ENCODE peak calls at places on chromosome X, in eight cellular contexts. W is LNCaP clone FGC, B is hypothalamus, Y is BJ, O is HuH-7, I is psoas muscle, D is right lobe of liver, S is tibial artery. T is an unnamed sample.

GRCh38 chrX:2690856-2691542 is at the start of gene CD99:
- DNase-seq in W (no peak), B (no peak), Y (no peak), O (peak), I (peak), D (peak), S (peak), T (no peak)

GRCh38 chrX:13078739-13079444 is 34.5 kb upstream of the FAM9C start:
- DNase-seq in W (no peak), B (peak), Y (peak), O (no peak), I (peak), D (no peak), S (peak), T (no peak)

GRCh38 chrX:1754077-1754476 is 139.2 kb downstream of the ASMT start:
- DNase-seq in W (no peak), B (no peak), Y (peak), O (no peak), I (no peak), D (no peak), S (no peak), T (no peak)

GRCh38 chrX:17473021-17473420 is 98.0 kb downstream of the NHS start:
- DNase-seq in W (no peak), B (no peak), Y (no peak), O (no peak), I (no peak), D (no peak), S (no peak), T (no peak)

GRCh38 chrX:105775672-105776071 is 46.7 kb upstream of the NRK start:
- DNase-seq in W (no peak), B (no peak), Y (no peak), O (no peak), I (no peak), D (no peak), S (no peak), T (no peak)

GRCh38 chrX:37753384-37753783 is 26.5 kb upstream of the CYBB start:
- DNase-seq in W (no peak), B (no peak), Y (no peak), O (no peak), I (no peak), D (no peak), S (no peak), T (peak)

GRCh38 chrX:140709421-140709846 is at the start of gene LINC00632:
- DNase-seq in W (no peak), B (peak), Y (no peak), O (no peak), I (no peak), D (no peak), S (no peak), T (no peak)

GRCh38 chrX:131675596-131676194 is 131.8 kb downstream of the OR13H1 start:
- DNase-seq in W (no peak), B (no peak), Y (no peak), O (peak), I (no peak), D (no peak), S (no peak), T (no peak)

GRCh38 chrX:112630187-112630586 is 49.6 kb downstream of the LHFPL1 start:
- DNase-seq in W (no peak), B (no peak), Y (no peak), O (no peak), I (no peak), D (no peak), S (no peak), T (no peak)

GRCh38 chrX:150513564-150513963 is 54.9 kb upstream of the MTM1 start:
- DNase-seq in W (no peak), B (no peak), Y (no peak), O (no peak), I (no peak), D (no peak), S (no peak), T (no peak)

GRCh38 chrX:135639066-135639815 is 74.2 kb upstream of the CT45A1 start:
- DNase-seq in W (no peak), B (no peak), Y (no peak), O (no peak), I (no peak), D (no peak), S (no peak), T (no peak)

GRCh38 chrX:38999967-39000745 is 198.9 kb downstream of the MID1IP1 start:
- DNase-seq in W (no peak), B (no peak), Y (peak), O (no peak), I (no peak), D (no peak), S (no peak), T (no peak)

GRCh38 chrX:1330605-1331004 is 6.0 kb upstream of the IL3RA start:
- DNase-seq in W (no peak), B (no peak), Y (no peak), O (no peak), I (no peak), D (no peak), S (no peak), T (no peak)

GRCh38 chrX:24426340-24426913 is 38.7 kb upstream of the PDK3 start:
- DNase-seq in W (no peak), B (no peak), Y (no peak), O (no peak), I (no peak), D (no peak), S (no peak), T (no peak)

GRCh38 chrX:45769919-45770582 is 569.4 kb upstream of the DIPK2B start:
- DNase-seq in W (no peak), B (peak), Y (peak), O (peak), I (peak), D (peak), S (peak), T (peak)

GRCh38 chrX:10172867-10173266 is 16.1 kb downstream of the CLCN4 start:
- DNase-seq in W (no peak), B (no peak), Y (no peak), O (no peak), I (no peak), D (no peak), S (no peak), T (no peak)

GRCh38 chrX:36844857-36845256 is 163.3 kb upstream of the FAM47C start:
- DNase-seq in W (no peak), B (no peak), Y (no peak), O (no peak), I (no peak), D (no peak), S (no peak), T (no peak)

GRCh38 chrX:30657542-30658238 is 4.5 kb downstream of the GK start:
- DNase-seq in W (no peak), B (no peak), Y (no peak), O (no peak), I (no peak), D (no peak), S (no peak), T (no peak)

GRCh38 chrX:14697453-14697852 is 168.1 kb downstream of the GLRA2 start:
- DNase-seq in W (no peak), B (no peak), Y (no peak), O (peak), I (no peak), D (no peak), S (peak), T (no peak)

GRCh38 chrX:75989806-75990590 is 182.9 kb upstream of the PBDC1 start:
- DNase-seq in W (no peak), B (no peak), Y (no peak), O (no peak), I (no peak), D (no peak), S (no peak), T (no peak)

GRCh38 chrX:68498044-68498507 is 775 bp upstream of the YIPF6 start:
- DNase-seq in W (no peak), B (no peak), Y (no peak), O (peak), I (no peak), D (no peak), S (no peak), T (no peak)

GRCh38 chrX:73930300-73930699 is 367.3 kb downstream of the CHIC1 start:
- DNase-seq in W (no peak), B (no peak), Y (no peak), O (no peak), I (no peak), D (no peak), S (no peak), T (no peak)

GRCh38 chrX:63661676-63662075 is 123.3 kb downstream of the ARHGEF9 start:
- DNase-seq in W (no peak), B (no peak), Y (no peak), O (no peak), I (no peak), D (no peak), S (no peak), T (no peak)

GRCh38 chrX:137044893-137045292 is 11.1 kb upstream of the GPR101 start:
- DNase-seq in W (no peak), B (no peak), Y (no peak), O (no peak), I (no peak), D (peak), S (no peak), T (no peak)

GRCh38 chrX:138877746-138878145 is 166.2 kb upstream of the FGF13 start:
- DNase-seq in W (no peak), B (no peak), Y (no peak), O (no peak), I (no peak), D (no peak), S (no peak), T (no peak)

GRCh38 chrX:2767631-2768455 is 16.0 kb downstream of the XG start:
- DNase-seq in W (no peak), B (no peak), Y (no peak), O (peak), I (peak), D (peak), S (peak), T (no peak)

GRCh38 chrX:27555514-27555913 is 34.6 kb upstream of the DCAF8L2 start:
- DNase-seq in W (no peak), B (no peak), Y (no peak), O (peak), I (no peak), D (no peak), S (no peak), T (no peak)